ENCODE peak calls at places on chromosomes 7 and 10, in five cellular contexts. R, A, V, Q and Y are unnamed samples.

GRCh38 chr7:70788276-70788675 is 343.7 kb upstream of the GALNT17 start:
- DNase-seq in Q (no peak), V (no peak), A (no peak), R (no peak), Y (peak; percentile 52)

GRCh38 chr7:142603870-142604448 is 145.3 kb upstream of the PRSS1 start:
- DNase-seq in A (no peak), V (peak; percentile 63), Q (peak; percentile 67), R (peak; percentile 66), Y (peak; percentile 46)

GRCh38 chr7:101589052-101589451 is 40.0 kb downstream of the MYL10 start:
- DNase-seq in Q (no peak), R (no peak), V (no peak), A (no peak), Y (no peak)

GRCh38 chr7:69399038-69399800 is 199.1 kb upstream of the AUTS2 start:
- DNase-seq in V (no peak), R (no peak), A (peak; percentile 51), Q (peak; percentile 66), Y (no peak)

GRCh38 chr10:77077546-77077945 is 560.1 kb downstream of the KCNMA1 start:
- DNase-seq in R (no peak), V (no peak), A (no peak), Q (no peak), Y (no peak)

GRCh38 chr10:75552171-75552570 is 120.7 kb downstream of the LRMDA start:
- DNase-seq in Q (no peak), V (no peak), R (no peak), A (no peak), Y (no peak)

GRCh38 chr10:42574336-42574735 is 64.0 kb downstream of the ZNF33B start:
- DNase-seq in Q (no peak), A (no peak), V (no peak), R (no peak), Y (no peak)

GRCh38 chr7:134891262-134892001 is 94.9 kb upstream of the AGBL3 start:
- DNase-seq in V (peak; percentile 92), Q (peak; percentile 88), A (peak; percentile 77), R (peak; percentile 61), Y (peak; percentile 85)

GRCh38 chr7:68865351-68865885 is 732.9 kb upstream of the AUTS2 start:
- DNase-seq in V (no peak), R (no peak), A (no peak), Q (no peak), Y (no peak)

GRCh38 chr10:13165177-13165576 is 3.8 kb downstream of the MCM10 start:
- DNase-seq in A (no peak), Q (no peak), V (no peak), R (no peak), Y (no peak)

GRCh38 chr7:64888561-64888900 is 14.5 kb upstream of the ZNF273 start:
- DNase-seq in Q (peak; percentile 11), R (no peak), V (no peak), A (no peak), Y (no peak)

GRCh38 chr7:38492010-38492409 is 139.2 kb downstream of the AMPH start:
- DNase-seq in Q (no peak), R (no peak), A (peak; percentile 40), V (no peak), Y (no peak)

GRCh38 chr10:129685271-129685670 is 218.2 kb downstream of the MGMT start:
- DNase-seq in V (no peak), A (peak; percentile 24), Q (no peak), R (no peak), Y (no peak)

GRCh38 chr7:43648725-43649406 is 66.0 kb downstream of the STK17A start:
- DNase-seq in Q (peak; percentile 70), A (no peak), V (peak; percentile 85), R (no peak), Y (no peak)

GRCh38 chr7:137001041-137001440 is 132.6 kb downstream of the CHRM2 start:
- DNase-seq in R (no peak), Q (peak; percentile 34), A (no peak), V (peak; percentile 55), Y (no peak)

GRCh38 chr10:44010873-44011602 is 362.4 kb upstream of the ZNF32 start:
- DNase-seq in Q (no peak), R (no peak), A (no peak), V (peak; percentile 12), Y (peak; percentile 81)

GRCh38 chr10:13961853-13962252 is 368.9 kb downstream of the FRMD4A start:
- DNase-seq in R (no peak), Q (no peak), V (no peak), A (no peak), Y (no peak)

GRCh38 chr10:63553031-63553430 is 31.8 kb downstream of the REEP3 start:
- DNase-seq in A (no peak), V (peak; percentile 74), Q (peak; percentile 43), R (no peak), Y (peak; percentile 58)

GRCh38 chr7:13032524-13032923 is 345.1 kb downstream of the ARL4A start:
- DNase-seq in R (no peak), A (peak; percentile 66), V (no peak), Q (no peak), Y (no peak)

GRCh38 chr10:91626936-91627335 is 5.9 kb downstream of the PPP1R3C start:
- DNase-seq in Q (no peak), R (no peak), V (no peak), A (no peak), Y (no peak)

GRCh38 chr10:86439544-86439943 is 72.9 kb upstream of the GRID1 start:
- DNase-seq in R (no peak), A (no peak), Q (peak; percentile 98), V (peak; percentile 97), Y (peak; percentile 23)

GRCh38 chr7:84144935-84145334 is 49.7 kb downstream of the SEMA3A start:
- DNase-seq in Q (no peak), R (no peak), A (no peak), V (no peak), Y (no peak)

GRCh38 chr10:123808873-123809272 is 82.7 kb downstream of the CPXM2 start:
- DNase-seq in Q (peak; percentile 30), R (no peak), A (no peak), V (no peak), Y (peak; percentile 65)

GRCh38 chr10:11832042-11832441 is 8.9 kb downstream of the PROSER2 start:
- DNase-seq in A (no peak), R (no peak), V (no peak), Q (no peak), Y (no peak)

GRCh38 chr10:84613336-84614021 is 285.1 kb downstream of the CCSER2 start:
- DNase-seq in R (peak; percentile 63), A (peak; percentile 92), Q (peak; percentile 2), V (no peak), Y (peak; percentile 80)

GRCh38 chr7:121187676-121188075 is 141.1 kb upstream of the WNT16 start:
- DNase-seq in V (peak; percentile 16), Q (peak; percentile 8), R (no peak), A (no peak), Y (no peak)

GRCh38 chr10:84548869-84549268 is 220.5 kb downstream of the CCSER2 start:
- DNase-seq in V (no peak), Q (no peak), R (no peak), A (peak; percentile 78), Y (no peak)

GRCh38 chr10:102449321-102450123 is 1.8 kb downstream of the C10orf95 start:
- DNase-seq in Q (peak; percentile 33), A (peak; percentile 91), R (no peak), V (no peak), Y (peak; percentile 87)

GRCh38 chr10:26214004-26214403 is 2.6 kb upstream of the GAD2 start:
- DNase-seq in Q (no peak), R (peak; percentile 45), A (peak; percentile 86), V (no peak), Y (no peak)

DNA sequence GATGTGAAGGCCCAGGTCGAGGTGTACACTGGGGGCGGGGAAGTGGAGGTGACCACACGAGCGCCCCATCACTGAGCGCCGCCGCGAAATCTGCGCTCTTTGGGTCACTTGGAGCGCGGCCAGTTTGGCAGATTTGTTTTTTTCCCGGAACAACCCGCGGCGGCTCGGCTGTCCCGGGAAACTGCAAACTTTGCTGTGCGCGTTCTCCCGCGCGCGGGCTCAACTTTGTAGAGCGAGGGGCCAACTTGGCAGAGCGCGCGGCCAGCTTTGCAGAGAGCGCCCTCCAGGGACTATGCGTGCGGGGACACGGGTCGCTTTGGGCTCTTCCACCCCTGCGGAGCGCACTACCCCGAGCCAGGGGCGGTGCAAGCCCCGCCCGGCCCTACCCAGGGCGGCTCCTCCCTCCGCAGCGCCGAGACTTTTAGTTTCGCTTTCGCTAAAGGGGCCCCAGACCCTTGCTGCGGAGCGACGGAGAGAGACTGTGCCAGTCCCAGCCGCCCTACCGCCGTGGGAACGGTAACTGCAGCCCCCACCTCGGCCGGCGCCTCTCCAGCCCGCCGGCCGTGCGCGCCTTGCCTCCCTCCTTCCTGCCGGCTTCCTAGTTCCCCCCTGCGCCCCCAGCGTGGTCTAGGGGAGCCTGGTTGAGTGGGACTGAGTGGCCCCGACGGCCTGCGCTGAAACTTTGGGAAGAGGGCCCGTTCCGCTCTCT is at the start of gene CASP7:
- DNase-seq in Q (peak; percentile 93), R (peak; percentile 82), A (peak; percentile 88), V (peak; percentile 68), Y (peak; percentile 89)
- H4K91ac ChIP-seq in Q (peak within 1 kb of the TSS; percentile 98), R (no peak within 1 kb of the TSS), A (no peak within 1 kb of the TSS), V (peak within 1 kb of the TSS; percentile 72), Y (peak within 1 kb of the TSS; percentile 69)

GRCh38 chr7:140495514-140496097 is 16.3 kb upstream of the MKRN1 start:
- DNase-seq in R (no peak), A (no peak), Q (no peak), V (no peak), Y (no peak)
- H4K91ac ChIP-seq in R (no peak overlapping the region), A (no peak overlapping the region), Q (no peak overlapping the region), V (no peak overlapping the region), Y (no peak overlapping the region)

GRCh38 chr7:77536413-77537135 is 521 bp upstream of the PTPN12 start:
- DNase-seq in Q (peak; percentile 96), A (peak; percentile 98), V (peak; percentile 93), R (peak; percentile 96), Y (peak; percentile 99)
- H4K91ac ChIP-seq in Q (peak overlapping the region; percentile 93), A (no peak overlapping the region), V (peak overlapping the region; percentile 80), R (no peak overlapping the region), Y (peak overlapping the region; percentile 90)

GRCh38 chr10:739403-739802 is 49.9 kb upstream of the DIP2C start:
- DNase-seq in V (no peak), Q (no peak), R (no peak), A (no peak), Y (no peak)
- H4K91ac ChIP-seq in V (no peak overlapping the region), Q (no peak overlapping the region), R (no peak overlapping the region), A (no peak overlapping the region), Y (no peak overlapping the region)

GRCh38 chr7:946256-946996 is 8.1 kb downstream of the ADAP1 start:
- DNase-seq in A (no peak), R (no peak), V (no peak), Q (no peak), Y (no peak)
- H4K91ac ChIP-seq in A (no peak overlapping the region), R (no peak overlapping the region), V (no peak overlapping the region), Q (no peak overlapping the region), Y (peak overlapping the region; percentile 33)

GRCh38 chr7:47325337-47325736 is 256.6 kb downstream of the TNS3 start:
- DNase-seq in A (no peak), R (no peak), V (no peak), Q (no peak), Y (peak; percentile 84)
- H4K91ac ChIP-seq in A (no peak overlapping the region), R (no peak overlapping the region), V (no peak overlapping the region), Q (no peak overlapping the region), Y (no peak overlapping the region)